ENCODE peak calls at places on chromosome 4, in seven cellular contexts. One of them, this sample, is unnamed.

GRCh38 chr4:140233811-140234696 is 80.1 kb upstream of the MAML3 start:
- DNase-seq in IMR-90: peak; percentile 90
- DNase-seq in HEK293T: no peak
- DNase-seq in A549: no peak
- DNase-seq in GM20000: no peak
- DNase-seq in activated CD8-positive, alpha-beta T cell treated with anti-CD3 and anti-CD28 coated beads, Interleukin-2, amount 10 ng/mL, durations not matched to agents 7 days and 5 days: no peak
- DNase-seq in thoracic aorta: no peak
- DNase-seq in this sample: peak; percentile 87

GRCh38 chr4:54041100-54041499 is 23.3 kb downstream of the CHIC2 start:
- DNase-seq in IMR-90: no peak
- DNase-seq in A549: no peak
- DNase-seq in activated CD8-positive, alpha-beta T cell treated with anti-CD3 and anti-CD28 coated beads, Interleukin-2, amount 10 ng/mL, durations not matched to agents 7 days and 5 days: no peak
- DNase-seq in thoracic aorta: no peak
- DNase-seq in GM20000: no peak
- DNase-seq in HEK293T: no peak
- DNase-seq in this sample: no peak

GRCh38 chr4:48403779-48404178 is 62.5 kb downstream of the SLAIN2 start:
- DNase-seq in thoracic aorta: no peak
- DNase-seq in activated CD8-positive, alpha-beta T cell treated with anti-CD3 and anti-CD28 coated beads, Interleukin-2, amount 10 ng/mL, durations not matched to agents 7 days and 5 days: no peak
- DNase-seq in A549: no peak
- DNase-seq in HEK293T: no peak
- DNase-seq in GM20000: no peak
- DNase-seq in IMR-90: no peak
- DNase-seq in this sample: peak; percentile 8

GRCh38 chr4:149164282-149164681 is 651.4 kb downstream of the IQCM start:
- DNase-seq in GM20000: no peak
- DNase-seq in A549: no peak
- DNase-seq in thoracic aorta: no peak
- DNase-seq in HEK293T: no peak
- DNase-seq in IMR-90: peak; percentile 92
- DNase-seq in activated CD8-positive, alpha-beta T cell treated with anti-CD3 and anti-CD28 coated beads, Interleukin-2, amount 10 ng/mL, durations not matched to agents 7 days and 5 days: no peak
- DNase-seq in this sample: peak; percentile 38

GRCh38 chr4:128718793-128719192 is 90.7 kb upstream of the JADE1 start:
- DNase-seq in activated CD8-positive, alpha-beta T cell treated with anti-CD3 and anti-CD28 coated beads, Interleukin-2, amount 10 ng/mL, durations not matched to agents 7 days and 5 days: no peak
- DNase-seq in GM20000: no peak
- DNase-seq in IMR-90: peak; percentile 75
- DNase-seq in A549: no peak
- DNase-seq in thoracic aorta: no peak
- DNase-seq in HEK293T: no peak
- DNase-seq in this sample: peak; percentile 28

GRCh38 chr4:169272265-169272886 is 1.6 kb upstream of the SH3RF1 start:
- DNase-seq in A549: no peak
- DNase-seq in GM20000: peak; percentile 59
- DNase-seq in IMR-90: peak; percentile 84
- DNase-seq in thoracic aorta: no peak
- DNase-seq in activated CD8-positive, alpha-beta T cell treated with anti-CD3 and anti-CD28 coated beads, Interleukin-2, amount 10 ng/mL, durations not matched to agents 7 days and 5 days: no peak
- DNase-seq in HEK293T: no peak
- DNase-seq in this sample: peak; percentile 63

GRCh38 chr4:89755210-89755609 is 81.8 kb downstream of the SNCA start:
- DNase-seq in A549: no peak
- DNase-seq in GM20000: no peak
- DNase-seq in IMR-90: no peak
- DNase-seq in activated CD8-positive, alpha-beta T cell treated with anti-CD3 and anti-CD28 coated beads, Interleukin-2, amount 10 ng/mL, durations not matched to agents 7 days and 5 days: no peak
- DNase-seq in HEK293T: no peak
- DNase-seq in thoracic aorta: no peak
- DNase-seq in this sample: peak; percentile 15

GRCh38 chr4:78225236-78225635 is 168.1 kb downstream of the FRAS1 start:
- DNase-seq in GM20000: no peak
- DNase-seq in thoracic aorta: no peak
- DNase-seq in HEK293T: no peak
- DNase-seq in activated CD8-positive, alpha-beta T cell treated with anti-CD3 and anti-CD28 coated beads, Interleukin-2, amount 10 ng/mL, durations not matched to agents 7 days and 5 days: no peak
- DNase-seq in A549: no peak
- DNase-seq in IMR-90: no peak
- DNase-seq in this sample: no peak

GRCh38 chr4:48331577-48332340 is 9.6 kb upstream of the SLAIN2 start:
- DNase-seq in IMR-90: peak; percentile 66
- DNase-seq in activated CD8-positive, alpha-beta T cell treated with anti-CD3 and anti-CD28 coated beads, Interleukin-2, amount 10 ng/mL, durations not matched to agents 7 days and 5 days: no peak
- DNase-seq in GM20000: no peak
- DNase-seq in thoracic aorta: no peak
- DNase-seq in HEK293T: no peak
- DNase-seq in A549: no peak
- DNase-seq in this sample: peak; percentile 86

GRCh38 chr4:91064157-91064853 is 937.1 kb downstream of the CCSER1 start:
- DNase-seq in A549: no peak
- DNase-seq in activated CD8-positive, alpha-beta T cell treated with anti-CD3 and anti-CD28 coated beads, Interleukin-2, amount 10 ng/mL, durations not matched to agents 7 days and 5 days: no peak
- DNase-seq in IMR-90: no peak
- DNase-seq in thoracic aorta: no peak
- DNase-seq in GM20000: no peak
- DNase-seq in HEK293T: peak; percentile 60
- DNase-seq in this sample: no peak

GRCh38 chr4:109079731-109080130 is 222.7 kb downstream of the COL25A1 start:
- DNase-seq in IMR-90: peak; percentile 77
- DNase-seq in A549: no peak
- DNase-seq in activated CD8-positive, alpha-beta T cell treated with anti-CD3 and anti-CD28 coated beads, Interleukin-2, amount 10 ng/mL, durations not matched to agents 7 days and 5 days: no peak
- DNase-seq in GM20000: no peak
- DNase-seq in HEK293T: no peak
- DNase-seq in thoracic aorta: no peak
- DNase-seq in this sample: peak; percentile 22